ENCODE peak calls at places on chromosomes 13 and 19, in ten cellular contexts. H is activated CD4-positive, alpha-beta T cell treated with anti-CD3 and anti-CD28 coated beads for 36 hours; P is NCI-H146; N is kidney tubule cell; Z is EL; U is NCI-H1048; W is MCF 10A; I is bronchial epithelial cell; S is lower lobe of right lung; Y is dorsolateral prefrontal cortex. J is an unnamed sample.

GRCh38 chr19:7149956-7150705 is 80.6 kb downstream of the ZNF557 start:
- DNase-seq in H (no peak), P (no peak), N (no peak), Z (no peak), U (no peak), W (no peak), I (no peak), S (no peak), Y (no peak), J (no peak)

GRCh38 chr13:111945086-111945485 is 121.9 kb upstream of the SOX1 start:
- DNase-seq in H (no peak), P (no peak), N (no peak), Z (no peak), U (no peak), W (no peak), I (no peak), S (no peak), Y (peak), J (no peak)

GRCh38 chr19:50482886-50483285 is 6.2 kb upstream of the GARIN5A start:
- DNase-seq in H (no peak), P (no peak), N (no peak), Z (no peak), U (no peak), W (no peak), I (no peak), S (no peak), Y (no peak), J (no peak)

GRCh38 chr13:77013853-77014542 is 13.0 kb downstream of the FBXL3 start:
- DNase-seq in H (no peak), P (no peak), N (no peak), Z (no peak), U (no peak), W (no peak), I (no peak), S (no peak), Y (no peak), J (no peak)

GRCh38 chr19:49061445-49061844 is 3.2 kb downstream of the NTF4 start:
- DNase-seq in H (no peak), P (no peak), N (no peak), Z (no peak), U (no peak), W (no peak), I (no peak), S (no peak), Y (no peak), J (no peak)

GRCh38 chr13:99655351-99656091 is 154.2 kb downstream of the TM9SF2 start:
- DNase-seq in H (peak), P (no peak), N (peak), Z (peak), U (no peak), W (peak), I (peak), S (no peak), Y (no peak), J (peak)

GRCh38 chr13:39900106-39900750 is 244.8 kb downstream of the COG6 start:
- DNase-seq in H (no peak), P (no peak), N (no peak), Z (no peak), U (no peak), W (no peak), I (no peak), S (no peak), Y (no peak), J (no peak)

GRCh38 chr19:956747-957451 is 27.2 kb upstream of the WDR18 start:
- DNase-seq in H (no peak), P (no peak), N (peak), Z (peak), U (no peak), W (no peak), I (no peak), S (no peak), Y (no peak), J (no peak)

GRCh38 chr19:8592231-8593009 is 15.2 kb upstream of the MYO1F start:
- DNase-seq in H (peak), P (no peak), N (peak), Z (peak), U (peak), W (no peak), I (no peak), S (peak), Y (peak), J (peak)

GRCh38 chr19:1324792-1325567 is 39.3 kb downstream of the EFNA2 start:
- DNase-seq in H (peak), P (peak), N (peak), Z (peak), U (no peak), W (peak), I (peak), S (peak), Y (peak), J (no peak)

GRCh38 chr13:51258612-51259358 is 36.6 kb downstream of the FAM124A start:
- DNase-seq in H (no peak), P (no peak), N (no peak), Z (no peak), U (no peak), W (no peak), I (no peak), S (no peak), Y (peak), J (no peak)

GRCh38 chr19:3243851-3244700 is 19.6 kb downstream of the CELF5 start:
- DNase-seq in H (peak), P (no peak), N (peak), Z (peak), U (no peak), W (peak), I (peak), S (no peak), Y (no peak), J (no peak)

GRCh38 chr13:32676242-32676641 is 90.0 kb downstream of the PDS5B start:
- DNase-seq in H (no peak), P (no peak), N (peak), Z (peak), U (no peak), W (no peak), I (no peak), S (no peak), Y (no peak), J (no peak)

GRCh38 chr13:77480071-77480470 is 55.4 kb upstream of the SCEL start:
- DNase-seq in H (no peak), P (no peak), N (no peak), Z (no peak), U (no peak), W (no peak), I (no peak), S (no peak), Y (no peak), J (no peak)

GRCh38 chr13:21986602-21987001 is 315.7 kb downstream of the FGF9 start:
- DNase-seq in H (no peak), P (no peak), N (no peak), Z (no peak), U (no peak), W (no peak), I (no peak), S (no peak), Y (no peak), J (no peak)

GRCh38 chr13:30905932-30906383 is at the start of gene MEDAG:
- DNase-seq in H (no peak), P (no peak), N (no peak), Z (peak), U (no peak), W (no peak), I (peak), S (peak), Y (no peak), J (no peak)

GRCh38 chr13:108734676-108735075 is 105.3 kb downstream of the MYO16 start:
- DNase-seq in H (no peak), P (peak), N (no peak), Z (no peak), U (no peak), W (no peak), I (no peak), S (no peak), Y (no peak), J (no peak)

GRCh38 chr19:48673436-48674100 is 751 bp upstream of the NTN5 start:
- DNase-seq in H (no peak), P (no peak), N (no peak), Z (no peak), U (no peak), W (no peak), I (no peak), S (no peak), Y (no peak), J (no peak)

GRCh38 chr19:43780706-43781525 is at the start of gene KCNN4:
- DNase-seq in H (peak), P (no peak), N (peak), Z (peak), U (no peak), W (peak), I (peak), S (no peak), Y (no peak), J (no peak)